ENCODE peak calls at places on chromosomes 2 and 18, in five cellular contexts. N is psoas muscle, U is IMR-90, T is astrocyte, M is GM12865. Z is an unnamed sample.

GRCh38 chr2:107681946-107682345 is 144.7 kb upstream of the RGPD4 start:
- DNase-seq in T (no peak), N (no peak), U (no peak), M (no peak), Z (no peak)

GRCh38 chr2:67234443-67234842 is 162.7 kb upstream of the ETAA1 start:
- DNase-seq in M (no peak), N (no peak), T (peak; percentile 18), U (peak; percentile 72), Z (peak; percentile 70)

GRCh38 chr2:132407767-132408166 is 8.8 kb upstream of the GPR39 start:
- DNase-seq in U (no peak), M (no peak), T (no peak), N (no peak), Z (no peak)

GRCh38 chr2:160137457-160137856 is 62.6 kb downstream of the ITGB6 start:
- DNase-seq in T (no peak), N (no peak), M (no peak), U (no peak), Z (no peak)

GRCh38 chr2:19255481-19255880 is 102.9 kb downstream of the OSR1 start:
- DNase-seq in U (no peak), M (no peak), T (no peak), N (no peak), Z (no peak)

GRCh38 chr18:3595282-3596273 is 145.6 kb downstream of the TGIF1 start:
- DNase-seq in N (peak; percentile 33), T (peak; percentile 99), M (peak; percentile 82), U (peak; percentile 98), Z (peak; percentile 87)

GRCh38 chr2:201157694-201158093 is 25.2 kb upstream of the CASP10 start:
- DNase-seq in T (peak; percentile 14), N (no peak), U (no peak), M (no peak), Z (peak; percentile 58)

GRCh38 chr2:54058449-54058848 is 57.0 kb upstream of the ACYP2 start:
- DNase-seq in N (no peak), U (no peak), M (no peak), T (no peak), Z (no peak)

GRCh38 chr18:55588001-55588875 is at the start of gene TCF4:
- DNase-seq in N (peak; percentile 66), T (peak; percentile 47), M (peak; percentile 46), U (peak; percentile 52), Z (no peak)

GRCh38 chr2:237692601-237693079 is 65.3 kb downstream of the LRRFIP1 start:
- DNase-seq in M (no peak), U (no peak), T (no peak), N (no peak), Z (peak; percentile 21)

GRCh38 chr2:9010866-9011265 is 7.4 kb upstream of the MBOAT2 start:
- DNase-seq in U (peak; percentile 86), N (no peak), M (no peak), T (peak; percentile 78), Z (peak; percentile 39)

GRCh38 chr2:51103205-51103604 is 71.3 kb upstream of the NRXN1 start:
- DNase-seq in M (no peak), T (peak; percentile 51), N (no peak), U (peak; percentile 86), Z (no peak)

GRCh38 chr2:42008241-42008911 is 39.4 kb upstream of the PKDCC start:
- DNase-seq in N (no peak), U (peak; percentile 47), M (no peak), T (no peak), Z (no peak)

GRCh38 chr2:235577404-235578330 is 83.8 kb downstream of the AGAP1 start:
- DNase-seq in M (no peak), T (peak; percentile 33), U (peak; percentile 70), N (peak; percentile 29), Z (no peak)

GRCh38 chr2:105546623-105546964 is 147.7 kb upstream of the FHL2 start:
- DNase-seq in M (no peak), N (no peak), U (no peak), T (no peak), Z (no peak)

GRCh38 chr18:3062798-3063563 is 50.0 kb upstream of the LPIN2 start:
- DNase-seq in N (peak; percentile 59), M (peak; percentile 67), T (no peak), U (peak; percentile 15), Z (peak; percentile 6)

GRCh38 chr2:25842155-25842554 is 36.1 kb downstream of the ASXL2 start:
- DNase-seq in M (no peak), N (no peak), U (no peak), T (no peak), Z (no peak)

GRCh38 chr2:187711122-187711521 is 156.9 kb upstream of the TFPI start:
- DNase-seq in T (no peak), M (no peak), N (no peak), U (no peak), Z (no peak)

GRCh38 chr2:37585982-37586621 is 85.3 kb downstream of the CDC42EP3 start:
- DNase-seq in N (peak; percentile 52), U (peak; percentile 93), T (peak; percentile 98), M (peak; percentile 87), Z (peak; percentile 93)

GRCh38 chr18:3368193-3368592 is 81.8 kb upstream of the TGIF1 start:
- DNase-seq in U (peak; percentile 28), M (no peak), N (no peak), T (peak; percentile 88), Z (peak; percentile 47)

GRCh38 chr2:143732931-143733330 is 603.7 kb downstream of the ARHGAP15 start:
- DNase-seq in M (no peak), N (no peak), U (no peak), T (no peak), Z (no peak)

GRCh38 chr2:20365249-20365817 is 14.7 kb upstream of the PUM2 start:
- DNase-seq in N (no peak), T (peak; percentile 61), U (peak; percentile 87), M (peak; percentile 87), Z (peak; percentile 82)

GRCh38 chr18:23784811-23785245 is 95.6 kb downstream of the LAMA3 start:
- DNase-seq in M (no peak), U (peak; percentile 93), N (no peak), T (peak; percentile 89), Z (peak; percentile 75)

GRCh38 chr2:68734688-68735525 is at the start of gene ARHGAP25:
- DNase-seq in U (no peak), N (no peak), M (peak; percentile 83), T (no peak), Z (no peak)

GRCh38 chr2:148021059-148021985 is at the start of gene MBD5:
- DNase-seq in U (peak; percentile 58), T (peak; percentile 45), N (peak; percentile 37), M (peak; percentile 83), Z (peak; percentile 54)

GRCh38 chr2:8502316-8502715 is 179.5 kb upstream of the ID2 start:
- DNase-seq in M (no peak), T (no peak), U (no peak), N (no peak), Z (no peak)

GRCh38 chr2:40168546-40168945 is 283.3 kb downstream of the SLC8A1 start:
- DNase-seq in U (no peak), M (no peak), N (no peak), T (no peak), Z (no peak)

GRCh38 chr2:237732790-237733349 is 65.7 kb upstream of the RBM44 start:
- DNase-seq in M (no peak), N (peak; percentile 58), T (peak; percentile 24), U (no peak), Z (no peak)

GRCh38 chr18:11728247-11728646 is 39.2 kb downstream of the GNAL start:
- DNase-seq in U (no peak), N (no peak), T (no peak), M (peak; percentile 24), Z (no peak)

GRCh38 chr18:30889582-30890301 is 152.8 kb downstream of the DSC3 start:
- DNase-seq in U (no peak), M (peak; percentile 1), N (no peak), T (peak; percentile 4), Z (no peak)

DNA sequence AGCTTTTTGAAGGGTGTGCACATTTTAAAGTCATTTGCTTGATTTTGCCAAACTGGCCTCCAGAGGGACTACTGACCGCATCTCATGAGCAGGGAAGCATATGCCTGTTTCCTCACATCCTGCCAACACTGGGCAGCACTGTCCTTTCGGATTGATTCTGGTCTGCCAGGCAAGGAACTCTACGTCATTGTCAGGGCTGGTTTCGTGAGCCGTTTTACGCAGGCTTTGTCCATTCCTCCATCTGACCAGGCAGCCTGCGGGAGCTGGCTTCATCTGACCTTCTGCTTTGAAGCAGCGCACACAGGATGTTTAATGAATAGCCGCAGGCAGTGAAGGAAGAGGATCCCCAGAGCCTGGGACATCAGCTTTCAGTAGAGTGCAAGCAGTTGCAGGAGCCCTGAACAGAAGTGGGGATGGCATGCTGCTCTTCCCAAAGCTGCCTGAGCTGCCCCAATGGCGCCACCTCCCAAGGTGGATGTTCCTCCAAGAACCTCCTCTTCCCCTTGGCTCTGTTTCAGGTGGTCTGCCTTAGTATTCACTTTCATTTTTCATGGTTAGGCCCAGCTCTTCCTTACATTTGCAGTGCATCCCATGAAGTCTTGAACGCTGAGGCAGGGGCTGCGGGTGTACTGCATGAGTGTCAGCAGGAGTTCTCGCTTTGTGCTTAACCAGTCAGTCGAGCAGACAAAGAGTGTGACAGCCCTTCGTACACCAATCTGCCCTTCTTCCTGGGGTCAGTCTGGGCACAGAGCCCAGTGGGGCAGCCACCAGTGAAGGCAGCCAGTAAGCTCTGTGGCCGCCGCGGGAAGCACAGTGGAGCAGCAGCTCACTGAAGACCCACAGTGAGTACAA is 46.5 kb upstream of the SEMA4C start:
- DNase-seq in N (no peak), U (no peak), M (no peak), T (no peak), Z (no peak)
- TF ChIP-seq CTCF in N (no peak), U (no peak), M (no peak), T (peak; percentile 5), Z (no peak)

DNA sequence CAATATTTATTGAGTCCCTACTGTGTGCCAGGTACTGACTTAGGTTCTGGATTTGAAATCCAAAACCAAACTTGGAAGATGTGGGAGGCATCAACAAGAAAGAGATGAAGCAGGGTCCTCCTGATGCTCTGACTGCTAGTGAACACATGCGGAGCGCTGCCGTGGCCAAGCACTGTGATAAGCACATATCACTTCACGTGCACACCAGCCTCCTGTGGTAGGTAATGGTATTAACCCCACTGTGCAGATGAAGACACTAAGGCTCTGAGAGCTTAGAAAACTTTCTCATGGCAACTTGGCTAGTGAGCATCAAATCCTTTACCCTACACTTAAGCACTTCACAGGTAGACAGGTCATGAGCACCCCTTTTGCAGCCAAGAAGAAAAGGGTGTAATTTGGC is 216.1 kb downstream of the HAUS1 start:
- DNase-seq in M (no peak), N (no peak), U (no peak), T (no peak), Z (no peak)
- TF ChIP-seq CTCF in M (peak; percentile 2), N (peak; percentile 7), U (no peak), T (no peak), Z (peak; percentile 39)

GRCh38 chr2:97748397-97748796 is 35.0 kb downstream of the ZAP70 start:
- DNase-seq in N (no peak), T (no peak), U (no peak), M (peak; percentile 71), Z (no peak)
- TF ChIP-seq CTCF in N (peak; percentile 34), T (no peak), U (no peak), M (peak; percentile 57), Z (peak; percentile 57)

DNA sequence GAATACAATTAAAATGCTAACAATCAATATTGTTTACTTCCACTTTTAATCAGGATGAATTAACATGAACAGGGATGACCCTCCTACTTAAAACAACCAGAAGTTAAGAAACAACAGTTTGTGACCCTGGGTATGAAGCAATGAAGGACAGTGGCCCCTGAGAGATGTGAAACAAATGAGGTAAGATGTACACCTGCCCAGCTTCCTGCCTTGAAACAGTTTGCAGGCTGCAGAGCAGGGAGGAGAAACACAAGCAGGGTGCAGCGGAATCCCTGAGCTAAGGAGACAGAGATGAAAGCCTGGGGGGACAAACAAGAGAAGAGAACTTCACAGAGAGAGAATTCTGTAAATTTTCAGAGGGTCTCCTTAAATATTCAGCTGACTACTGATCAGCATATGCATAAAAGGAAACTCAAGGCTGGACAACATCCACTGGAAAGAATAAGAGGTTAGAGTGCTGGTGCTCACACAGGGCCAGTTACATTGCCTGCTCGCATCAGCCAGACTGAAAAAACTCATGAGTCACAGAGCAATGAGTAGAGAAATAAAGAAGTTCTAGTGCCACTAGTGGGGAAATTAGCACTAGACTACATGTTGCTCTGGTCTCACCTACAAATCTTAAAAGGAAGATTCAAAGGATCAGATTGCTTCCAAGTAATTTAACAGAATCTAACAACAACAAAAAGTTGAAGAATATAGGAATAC is 106.4 kb downstream of the PID1 start:
- DNase-seq in U (peak; percentile 10), N (no peak), M (no peak), T (peak; percentile 24), Z (peak; percentile 32)
- TF ChIP-seq CTCF in U (no peak), N (no peak), M (no peak), T (no peak), Z (peak; percentile 2)